ENCODE peak calls at places on chromosome 3, in seven cellular contexts. One of them, this sample, is unnamed. For H3K4me1, the result is how much of the 10 kb centered on the place peaks cover.

GRCh38 chr3:126076140-126076539 is 7.8 kb downstream of the SLC41A3 start:
- DNase-seq in PC-3: no peak
- DNase-seq in mucosa of descending colon: no peak
- DNase-seq in mesendoderm: no peak
- DNase-seq in tibial nerve: no peak
- DNase-seq in right lobe of liver: no peak
- DNase-seq in spleen: no peak
- DNase-seq in this sample: no peak

GRCh38 chr3:146577662-146578061 is 27.5 kb downstream of the PLSCR5 start:
- DNase-seq in mesendoderm: peak
- DNase-seq in right lobe of liver: no peak
- DNase-seq in mucosa of descending colon: peak
- DNase-seq in tibial nerve: peak
- DNase-seq in PC-3: peak
- DNase-seq in spleen: no peak
- DNase-seq in this sample: no peak

GRCh38 chr3:29758108-29759020 is 477.5 kb downstream of the RBMS3 start:
- DNase-seq in right lobe of liver: no peak
- DNase-seq in mucosa of descending colon: no peak
- DNase-seq in PC-3: peak
- DNase-seq in tibial nerve: peak
- DNase-seq in mesendoderm: no peak
- DNase-seq in spleen: no peak
- DNase-seq in this sample: no peak

GRCh38 chr3:110569073-110569472 is 502.5 kb upstream of the NECTIN3 start:
- DNase-seq in PC-3: no peak
- DNase-seq in tibial nerve: no peak
- DNase-seq in right lobe of liver: no peak
- DNase-seq in mucosa of descending colon: no peak
- DNase-seq in mesendoderm: no peak
- DNase-seq in spleen: no peak
- DNase-seq in this sample: no peak

GRCh38 chr3:47475029-47475569 is 642 bp downstream of the SCAP start:
- DNase-seq in mesendoderm: no peak
- DNase-seq in mucosa of descending colon: peak
- DNase-seq in spleen: peak
- DNase-seq in right lobe of liver: no peak
- DNase-seq in tibial nerve: no peak
- DNase-seq in PC-3: peak
- DNase-seq in this sample: no peak

GRCh38 chr3:111986800-111987199 is 8.0 kb downstream of the ABHD10 start:
- DNase-seq in mesendoderm: no peak
- DNase-seq in right lobe of liver: no peak
- DNase-seq in PC-3: no peak
- DNase-seq in tibial nerve: no peak
- DNase-seq in spleen: no peak
- DNase-seq in mucosa of descending colon: no peak
- DNase-seq in this sample: no peak

GRCh38 chr3:56782900-56783299 is 18.8 kb downstream of the ARHGEF3 start:
- DNase-seq in spleen: no peak
- DNase-seq in PC-3: no peak
- DNase-seq in mesendoderm: no peak
- DNase-seq in tibial nerve: no peak
- DNase-seq in right lobe of liver: no peak
- DNase-seq in mucosa of descending colon: no peak
- DNase-seq in this sample: no peak

GRCh38 chr3:14797731-14798130 is 21.0 kb upstream of the FGD5 start:
- DNase-seq in PC-3: no peak
- DNase-seq in mucosa of descending colon: no peak
- DNase-seq in tibial nerve: no peak
- DNase-seq in mesendoderm: no peak
- DNase-seq in right lobe of liver: no peak
- DNase-seq in spleen: peak
- DNase-seq in this sample: no peak

GRCh38 chr3:172341482-172342059 is 106.7 kb downstream of the GHSR start:
- DNase-seq in mucosa of descending colon: peak
- DNase-seq in tibial nerve: peak
- DNase-seq in spleen: no peak
- DNase-seq in right lobe of liver: no peak
- DNase-seq in mesendoderm: peak
- DNase-seq in PC-3: peak
- DNase-seq in this sample: no peak

GRCh38 chr3:44160818-44161217 is 80.9 kb upstream of the TOPAZ1 start:
- DNase-seq in right lobe of liver: no peak
- DNase-seq in spleen: no peak
- DNase-seq in tibial nerve: no peak
- DNase-seq in mesendoderm: peak
- DNase-seq in PC-3: no peak
- DNase-seq in mucosa of descending colon: no peak
- DNase-seq in this sample: no peak

GRCh38 chr3:184908859-184909258 is 96.9 kb downstream of the VPS8 start:
- DNase-seq in PC-3: no peak
- DNase-seq in mucosa of descending colon: no peak
- DNase-seq in tibial nerve: no peak
- DNase-seq in right lobe of liver: no peak
- DNase-seq in mesendoderm: peak
- DNase-seq in spleen: no peak
- DNase-seq in this sample: no peak

GRCh38 chr3:124246949-124247348 is 255.0 kb upstream of the ROPN1 start:
- DNase-seq in mesendoderm: no peak
- DNase-seq in spleen: no peak
- DNase-seq in mucosa of descending colon: peak
- DNase-seq in tibial nerve: no peak
- DNase-seq in PC-3: peak
- DNase-seq in right lobe of liver: peak
- DNase-seq in this sample: no peak

GRCh38 chr3:120497318-120497717 is 46.5 kb upstream of the FSTL1 start:
- DNase-seq in PC-3: peak
- DNase-seq in mucosa of descending colon: no peak
- DNase-seq in spleen: no peak
- DNase-seq in right lobe of liver: no peak
- DNase-seq in mesendoderm: no peak
- DNase-seq in tibial nerve: no peak
- DNase-seq in this sample: no peak

GRCh38 chr3:185353823-185354614 is 8.9 kb upstream of the MAP3K13 start:
- DNase-seq in right lobe of liver: peak
- DNase-seq in mucosa of descending colon: peak
- DNase-seq in PC-3: peak
- DNase-seq in mesendoderm: peak
- DNase-seq in tibial nerve: peak
- DNase-seq in spleen: peak
- DNase-seq in this sample: peak

GRCh38 chr3:9497821-9498565 is 55.6 kb downstream of the LHFPL4 start:
- DNase-seq in spleen: no peak
- DNase-seq in mesendoderm: no peak
- DNase-seq in PC-3: peak
- DNase-seq in right lobe of liver: no peak
- DNase-seq in tibial nerve: no peak
- DNase-seq in mucosa of descending colon: no peak
- DNase-seq in this sample: no peak

GRCh38 chr3:190238871-190239270 is 83.4 kb downstream of the CLDN1 start:
- DNase-seq in right lobe of liver: no peak
- DNase-seq in mesendoderm: peak
- DNase-seq in mucosa of descending colon: no peak
- DNase-seq in PC-3: no peak
- DNase-seq in tibial nerve: no peak
- DNase-seq in spleen: no peak
- DNase-seq in this sample: no peak

GRCh38 chr3:53185761-53186465 is 24.9 kb downstream of the PRKCD start:
- DNase-seq in mesendoderm: no peak
- DNase-seq in spleen: peak
- DNase-seq in tibial nerve: no peak
- DNase-seq in right lobe of liver: peak
- DNase-seq in mucosa of descending colon: no peak
- DNase-seq in PC-3: no peak
- DNase-seq in this sample: no peak

GRCh38 chr3:187739125-187739560 is 6.1 kb downstream of the BCL6 start:
- DNase-seq in PC-3: no peak
- DNase-seq in right lobe of liver: peak
- DNase-seq in mucosa of descending colon: peak
- DNase-seq in tibial nerve: peak
- DNase-seq in spleen: peak
- DNase-seq in mesendoderm: no peak
- DNase-seq in this sample: no peak

GRCh38 chr3:25448750-25449684 is 21.0 kb downstream of the RARB start:
- DNase-seq in right lobe of liver: peak
- DNase-seq in mucosa of descending colon: peak
- DNase-seq in tibial nerve: peak
- DNase-seq in spleen: peak
- DNase-seq in PC-3: no peak
- DNase-seq in mesendoderm: peak
- DNase-seq in this sample: peak

GRCh38 chr3:10365791-10366190 is 44.9 kb upstream of the SEC13 start:
- DNase-seq in mesendoderm: no peak
- DNase-seq in right lobe of liver: no peak
- DNase-seq in mucosa of descending colon: no peak
- DNase-seq in spleen: no peak
- DNase-seq in PC-3: no peak
- DNase-seq in tibial nerve: no peak
- DNase-seq in this sample: no peak

GRCh38 chr3:192445768-192446644 is 281.3 kb downstream of the FGF12 start:
- DNase-seq in spleen: no peak
- DNase-seq in mucosa of descending colon: no peak
- DNase-seq in PC-3: no peak
- DNase-seq in tibial nerve: no peak
- DNase-seq in mesendoderm: peak
- DNase-seq in right lobe of liver: no peak
- DNase-seq in this sample: no peak

GRCh38 chr3:194404365-194405140 is 5.5 kb upstream of the GP5 start:
- DNase-seq in mucosa of descending colon: peak
- DNase-seq in mesendoderm: no peak
- DNase-seq in right lobe of liver: no peak
- DNase-seq in tibial nerve: peak
- DNase-seq in spleen: no peak
- DNase-seq in PC-3: peak
- DNase-seq in this sample: no peak

GRCh38 chr3:53996153-53996861 is 104.6 kb upstream of the SELENOK start:
- DNase-seq in PC-3: peak
- DNase-seq in right lobe of liver: no peak
- DNase-seq in tibial nerve: no peak
- DNase-seq in mesendoderm: peak
- DNase-seq in mucosa of descending colon: peak
- DNase-seq in spleen: no peak
- DNase-seq in this sample: no peak

GRCh38 chr3:159418571-159419526 is 569.8 kb upstream of the IL12A start:
- DNase-seq in tibial nerve: no peak
- DNase-seq in right lobe of liver: no peak
- DNase-seq in mucosa of descending colon: no peak
- DNase-seq in mesendoderm: peak
- DNase-seq in PC-3: peak
- DNase-seq in spleen: no peak
- DNase-seq in this sample: no peak

GRCh38 chr3:184155644-184156521 is 706 bp downstream of the DVL3 start:
- DNase-seq in right lobe of liver: no peak
- DNase-seq in spleen: peak
- DNase-seq in mesendoderm: peak
- DNase-seq in tibial nerve: no peak
- DNase-seq in mucosa of descending colon: peak
- DNase-seq in PC-3: peak
- DNase-seq in this sample: no peak

GRCh38 chr3:65955792-65956477 is 82.8 kb downstream of the MAGI1 start:
- DNase-seq in mesendoderm: no peak
- DNase-seq in PC-3: peak
- DNase-seq in mucosa of descending colon: peak
- DNase-seq in tibial nerve: no peak
- DNase-seq in right lobe of liver: no peak
- DNase-seq in spleen: no peak
- DNase-seq in this sample: no peak
- H3K4me3 ChIP-seq in mesendoderm: no peak
- H3K4me3 ChIP-seq in PC-3: peak
- H3K4me3 ChIP-seq in mucosa of descending colon: no peak
- H3K4me3 ChIP-seq in tibial nerve: no peak
- H3K4me3 ChIP-seq in right lobe of liver: no peak
- H3K4me3 ChIP-seq in spleen: no peak
- H3K4me3 ChIP-seq in this sample: no peak

GRCh38 chr3:69744507-69744906 is 5.2 kb downstream of the MITF start:
- DNase-seq in PC-3: no peak
- DNase-seq in mucosa of descending colon: no peak
- DNase-seq in spleen: no peak
- DNase-seq in tibial nerve: no peak
- DNase-seq in right lobe of liver: no peak
- DNase-seq in mesendoderm: no peak
- DNase-seq in this sample: no peak
- H3K4me1 ChIP-seq in PC-3: under half
- H3K4me1 ChIP-seq in mucosa of descending colon: under half
- H3K4me1 ChIP-seq in spleen: under half
- H3K4me1 ChIP-seq in tibial nerve: under half
- H3K4me1 ChIP-seq in right lobe of liver: under half
- H3K4me1 ChIP-seq in mesendoderm: under half
- H3K4me1 ChIP-seq in this sample: under half

GRCh38 chr3:156483002-156483401 is 71.9 kb downstream of the SSR3 start:
- DNase-seq in PC-3: no peak
- DNase-seq in right lobe of liver: no peak
- DNase-seq in tibial nerve: no peak
- DNase-seq in mesendoderm: no peak
- DNase-seq in mucosa of descending colon: no peak
- DNase-seq in spleen: no peak
- DNase-seq in this sample: no peak

GRCh38 chr3:156480949-156481348 is 74.0 kb downstream of the SSR3 start:
- DNase-seq in mucosa of descending colon: no peak
- DNase-seq in tibial nerve: no peak
- DNase-seq in PC-3: no peak
- DNase-seq in spleen: no peak
- DNase-seq in mesendoderm: no peak
- DNase-seq in right lobe of liver: no peak
- DNase-seq in this sample: no peak

GRCh38 chr3:156483961-156484787 is 70.7 kb downstream of the SSR3 start:
- DNase-seq in mesendoderm: no peak
- DNase-seq in tibial nerve: peak
- DNase-seq in right lobe of liver: no peak
- DNase-seq in spleen: no peak
- DNase-seq in PC-3: peak
- DNase-seq in mucosa of descending colon: peak
- DNase-seq in this sample: no peak

GRCh38 chr3:156479574-156479973 is 75.3 kb downstream of the SSR3 start:
- DNase-seq in tibial nerve: no peak
- DNase-seq in mucosa of descending colon: no peak
- DNase-seq in PC-3: no peak
- DNase-seq in mesendoderm: no peak
- DNase-seq in spleen: no peak
- DNase-seq in right lobe of liver: no peak
- DNase-seq in this sample: no peak

GRCh38 chr3:156483426-156483825 is 71.5 kb downstream of the SSR3 start:
- DNase-seq in PC-3: peak
- DNase-seq in mesendoderm: no peak
- DNase-seq in right lobe of liver: no peak
- DNase-seq in tibial nerve: no peak
- DNase-seq in mucosa of descending colon: peak
- DNase-seq in spleen: no peak
- DNase-seq in this sample: no peak
- H3K4me3 ChIP-seq in PC-3: peak
- H3K4me3 ChIP-seq in mesendoderm: no peak
- H3K4me3 ChIP-seq in right lobe of liver: no peak
- H3K4me3 ChIP-seq in tibial nerve: no peak
- H3K4me3 ChIP-seq in mucosa of descending colon: no peak
- H3K4me3 ChIP-seq in spleen: no peak
- H3K4me3 ChIP-seq in this sample: no peak

DNA sequence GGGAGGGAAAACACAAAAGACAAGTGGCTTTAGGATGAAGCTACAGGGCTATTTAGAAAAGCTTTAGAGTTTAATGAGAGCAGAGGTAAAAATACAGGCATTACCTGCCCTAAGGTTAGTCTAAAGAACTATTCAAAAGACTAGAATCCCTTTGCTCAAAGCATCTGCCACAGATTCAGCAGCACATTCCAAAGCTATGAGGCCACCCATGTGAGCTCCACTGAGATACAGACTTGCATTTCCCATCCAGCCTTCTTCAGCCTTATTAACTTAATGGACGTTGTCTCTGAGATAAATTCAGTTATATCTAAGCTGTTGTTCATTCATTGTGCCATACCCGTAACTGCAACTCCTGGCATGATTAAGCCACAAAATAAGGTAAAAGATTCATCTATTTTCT is 25.4 kb downstream of the CXCR6 start:
- DNase-seq in mucosa of descending colon: no peak
- DNase-seq in spleen: no peak
- DNase-seq in PC-3: peak
- DNase-seq in right lobe of liver: no peak
- DNase-seq in mesendoderm: peak
- DNase-seq in tibial nerve: no peak
- DNase-seq in this sample: no peak
- H3K4me1 ChIP-seq in mucosa of descending colon: under half
- H3K4me1 ChIP-seq in spleen: half or more
- H3K4me1 ChIP-seq in PC-3: under half
- H3K4me1 ChIP-seq in right lobe of liver: under half
- H3K4me1 ChIP-seq in mesendoderm: under half
- H3K4me1 ChIP-seq in tibial nerve: under half
- H3K4me1 ChIP-seq in this sample: under half

This sample was measured in tibial artery.